ENCODE peak calls at places on chromosomes 13 and 19, in four cellular contexts. One of them, this sample, is unnamed.

GRCh38 chr19:17841810-17842662 is 5.7 kb downstream of the JAK3 start:
- DNase-seq in uterus: peak; percentile 76
- DNase-seq in upper lobe of left lung: peak; percentile 42
- DNase-seq in stomach: peak; percentile 86
- DNase-seq in this sample: peak; percentile 55

GRCh38 chr19:51450730-51451307 is 7.4 kb downstream of the SIGLEC8 start:
- DNase-seq in upper lobe of left lung: no peak
- DNase-seq in stomach: peak; percentile 17
- DNase-seq in uterus: no peak
- DNase-seq in this sample: no peak

GRCh38 chr13:48158290-48158689 is 63.4 kb upstream of the MED4 start:
- DNase-seq in upper lobe of left lung: peak; percentile 41
- DNase-seq in stomach: no peak
- DNase-seq in uterus: no peak
- DNase-seq in this sample: no peak

GRCh38 chr13:83692800-83693199 is 189.5 kb downstream of the SLITRK1 start:
- DNase-seq in uterus: no peak
- DNase-seq in upper lobe of left lung: no peak
- DNase-seq in stomach: no peak
- DNase-seq in this sample: no peak

GRCh38 chr13:100721885-100722512 is 47.4 kb upstream of the TMTC4 start:
- DNase-seq in stomach: peak; percentile 77
- DNase-seq in upper lobe of left lung: peak; percentile 30
- DNase-seq in uterus: no peak
- DNase-seq in this sample: peak; percentile 40

GRCh38 chr13:80386001-80386400 is 45.1 kb upstream of the SPRY2 start:
- DNase-seq in uterus: no peak
- DNase-seq in stomach: no peak
- DNase-seq in upper lobe of left lung: no peak
- DNase-seq in this sample: no peak

GRCh38 chr13:109593230-109593629 is 193.2 kb downstream of the IRS2 start:
- DNase-seq in upper lobe of left lung: no peak
- DNase-seq in uterus: no peak
- DNase-seq in stomach: no peak
- DNase-seq in this sample: no peak

GRCh38 chr13:112818040-112818697 is 128.3 kb downstream of the ATP11A start:
- DNase-seq in upper lobe of left lung: no peak
- DNase-seq in uterus: no peak
- DNase-seq in stomach: peak; percentile 10
- DNase-seq in this sample: no peak

GRCh38 chr13:50991624-50992610 is 82.3 kb downstream of the RNASEH2B start:
- DNase-seq in upper lobe of left lung: no peak
- DNase-seq in uterus: no peak
- DNase-seq in stomach: no peak
- DNase-seq in this sample: no peak

GRCh38 chr19:18424890-18425514 is 5.8 kb downstream of the SSBP4 start:
- DNase-seq in uterus: no peak
- DNase-seq in upper lobe of left lung: no peak
- DNase-seq in stomach: no peak
- DNase-seq in this sample: no peak

GRCh38 chr19:48565090-48565489 is 13.1 kb downstream of the SULT2B1 start:
- DNase-seq in stomach: no peak
- DNase-seq in upper lobe of left lung: no peak
- DNase-seq in uterus: no peak
- DNase-seq in this sample: no peak

GRCh38 chr13:32881074-32881791 is 135.0 kb upstream of the KL start:
- DNase-seq in upper lobe of left lung: no peak
- DNase-seq in uterus: peak; percentile 66
- DNase-seq in stomach: no peak
- DNase-seq in this sample: no peak

GRCh38 chr13:97574926-97575325 is 141.0 kb downstream of the RAP2A start:
- DNase-seq in uterus: no peak
- DNase-seq in stomach: no peak
- DNase-seq in upper lobe of left lung: no peak
- DNase-seq in this sample: no peak

GRCh38 chr13:23380534-23380933 is 53.0 kb downstream of the SACS start:
- DNase-seq in uterus: no peak
- DNase-seq in stomach: no peak
- DNase-seq in upper lobe of left lung: no peak
- DNase-seq in this sample: no peak

GRCh38 chr13:98324105-98324504 is 147.0 kb upstream of the RNF113B start:
- DNase-seq in stomach: no peak
- DNase-seq in uterus: no peak
- DNase-seq in upper lobe of left lung: no peak
- DNase-seq in this sample: no peak

GRCh38 chr13:108495686-108496363 is 133.6 kb upstream of the MYO16 start:
- DNase-seq in stomach: no peak
- DNase-seq in upper lobe of left lung: no peak
- DNase-seq in uterus: no peak
- DNase-seq in this sample: no peak

GRCh38 chr19:16134510-16134909 is 9.0 kb upstream of the HSH2D start:
- DNase-seq in upper lobe of left lung: no peak
- DNase-seq in uterus: no peak
- DNase-seq in stomach: no peak
- DNase-seq in this sample: no peak

GRCh38 chr13:111095031-111095840 is 19.9 kb upstream of the ARHGEF7 start:
- DNase-seq in upper lobe of left lung: no peak
- DNase-seq in uterus: no peak
- DNase-seq in stomach: no peak
- DNase-seq in this sample: peak; percentile 69

GRCh38 chr13:105442941-105443340 is 1092.5 kb downstream of the EFNB2 start:
- DNase-seq in uterus: no peak
- DNase-seq in stomach: no peak
- DNase-seq in upper lobe of left lung: no peak
- DNase-seq in this sample: no peak

GRCh38 chr13:23817136-23817535 is 72.1 kb downstream of the MIPEP start:
- DNase-seq in upper lobe of left lung: no peak
- DNase-seq in stomach: no peak
- DNase-seq in uterus: no peak
- DNase-seq in this sample: no peak

GRCh38 chr13:109743706-109744453 is 42.5 kb downstream of the IRS2 start:
- DNase-seq in uterus: peak; percentile 24
- DNase-seq in upper lobe of left lung: no peak
- DNase-seq in stomach: no peak
- DNase-seq in this sample: no peak

GRCh38 chr19:7480222-7480974 is 8.4 kb downstream of the PEX11G start:
- DNase-seq in stomach: no peak
- DNase-seq in uterus: no peak
- DNase-seq in upper lobe of left lung: no peak
- DNase-seq in this sample: no peak

GRCh38 chr19:13262450-13262849 is 112.2 kb downstream of the IER2 start:
- DNase-seq in upper lobe of left lung: no peak
- DNase-seq in stomach: no peak
- DNase-seq in uterus: no peak
- DNase-seq in this sample: no peak

GRCh38 chr19:19385900-19386339 is 19.6 kb upstream of the GATAD2A start:
- DNase-seq in upper lobe of left lung: peak; percentile 72
- DNase-seq in uterus: no peak
- DNase-seq in stomach: no peak
- DNase-seq in this sample: no peak

GRCh38 chr19:57406516-57407123 is 4.3 kb upstream of the ZNF17 start:
- DNase-seq in stomach: peak; percentile 34
- DNase-seq in upper lobe of left lung: peak; percentile 63
- DNase-seq in uterus: peak; percentile 28
- DNase-seq in this sample: peak; percentile 86

GRCh38 chr13:59734393-59734792 is 429.3 kb downstream of the DIAPH3 start:
- DNase-seq in upper lobe of left lung: no peak
- DNase-seq in stomach: no peak
- DNase-seq in uterus: no peak
- DNase-seq in this sample: no peak

GRCh38 chr13:74444161-74444571 is 310.0 kb upstream of the KLF12 start:
- DNase-seq in stomach: no peak
- DNase-seq in upper lobe of left lung: no peak
- DNase-seq in uterus: no peak
- DNase-seq in this sample: no peak

GRCh38 chr19:46372901-46373572 is 26.1 kb downstream of the PPP5C start:
- DNase-seq in upper lobe of left lung: no peak
- DNase-seq in stomach: no peak
- DNase-seq in uterus: no peak
- DNase-seq in this sample: peak; percentile 28

GRCh38 chr19:15452111-15453047 is 2.6 kb upstream of the WIZ start:
- DNase-seq in uterus: peak; percentile 91
- DNase-seq in stomach: peak; percentile 91
- DNase-seq in upper lobe of left lung: peak; percentile 86
- DNase-seq in this sample: peak; percentile 78

GRCh38 chr19:35446194-35446593 is 1.9 kb upstream of the FFAR2 start:
- DNase-seq in stomach: no peak
- DNase-seq in uterus: no peak
- DNase-seq in upper lobe of left lung: no peak
- DNase-seq in this sample: no peak

GRCh38 chr13:68995972-68996670 is 1111.5 kb upstream of the ATXN8OS start:
- DNase-seq in upper lobe of left lung: no peak
- DNase-seq in uterus: no peak
- DNase-seq in stomach: no peak
- DNase-seq in this sample: no peak

GRCh38 chr13:22454586-22454985 is 726.2 kb upstream of the SGCG start:
- DNase-seq in uterus: no peak
- DNase-seq in upper lobe of left lung: no peak
- DNase-seq in stomach: no peak
- DNase-seq in this sample: no peak

GRCh38 chr19:19270749-19271571 is 2.1 kb downstream of the TM6SF2 start:
- DNase-seq in stomach: no peak
- DNase-seq in uterus: no peak
- DNase-seq in upper lobe of left lung: no peak
- DNase-seq in this sample: no peak

GRCh38 chr19:40147338-40147692 is 43.9 kb upstream of the MAP3K10 start:
- DNase-seq in uterus: no peak
- DNase-seq in stomach: no peak
- DNase-seq in upper lobe of left lung: no peak
- DNase-seq in this sample: no peak

GRCh38 chr19:54209748-54210494 is 9.3 kb downstream of the RPS9 start:
- DNase-seq in uterus: peak; percentile 80
- DNase-seq in upper lobe of left lung: peak; percentile 95
- DNase-seq in stomach: peak; percentile 97
- DNase-seq in this sample: peak; percentile 93

GRCh38 chr19:16876904-16877361 is 11.9 kb upstream of the F2RL3 start:
- DNase-seq in stomach: no peak
- DNase-seq in uterus: no peak
- DNase-seq in upper lobe of left lung: no peak
- DNase-seq in this sample: peak; percentile 27

GRCh38 chr19:34555447-34555846 is 73.9 kb downstream of the WTIP start:
- DNase-seq in uterus: no peak
- DNase-seq in upper lobe of left lung: no peak
- DNase-seq in stomach: no peak
- DNase-seq in this sample: no peak

GRCh38 chr19:34926685-34927375 is at the start of gene ZNF30:
- DNase-seq in uterus: peak; percentile 89
- DNase-seq in stomach: peak; percentile 91
- DNase-seq in upper lobe of left lung: peak; percentile 93
- DNase-seq in this sample: peak; percentile 96

GRCh38 chr19:50513746-50514345 is at the start of gene ASPDH:
- DNase-seq in upper lobe of left lung: no peak
- DNase-seq in stomach: no peak
- DNase-seq in uterus: no peak
- DNase-seq in this sample: no peak

GRCh38 chr19:4326837-4327251 is 11.8 kb downstream of the STAP2 start:
- DNase-seq in uterus: no peak
- DNase-seq in stomach: no peak
- DNase-seq in upper lobe of left lung: no peak
- DNase-seq in this sample: no peak

GRCh38 chr19:4327877-4328242 is 10.8 kb downstream of the STAP2 start:
- DNase-seq in uterus: no peak
- DNase-seq in upper lobe of left lung: no peak
- DNase-seq in stomach: no peak
- DNase-seq in this sample: no peak

GRCh38 chr19:4327252-4327876 is 11.3 kb downstream of the STAP2 start:
- DNase-seq in uterus: peak; percentile 69
- DNase-seq in stomach: peak; percentile 86
- DNase-seq in upper lobe of left lung: peak; percentile 77
- DNase-seq in this sample: peak; percentile 76

GRCh38 chr19:4329858-4330257 is 8.8 kb downstream of the STAP2 start:
- DNase-seq in upper lobe of left lung: no peak
- DNase-seq in stomach: no peak
- DNase-seq in uterus: no peak
- DNase-seq in this sample: no peak

GRCh38 chr19:4328243-4328990 is 10.2 kb downstream of the STAP2 start:
- DNase-seq in uterus: peak; percentile 90
- DNase-seq in upper lobe of left lung: peak; percentile 89
- DNase-seq in stomach: peak; percentile 96
- DNase-seq in this sample: peak; percentile 88
- TF ChIP-seq POLR2A in uterus: peak; percentile 64
- TF ChIP-seq POLR2A in upper lobe of left lung: no peak
- TF ChIP-seq POLR2A in stomach: no peak
- TF ChIP-seq POLR2A in this sample: no peak

GRCh38 chr13:49890376-49890775 is 45.8 kb downstream of the SPRYD7 start:
- DNase-seq in uterus: no peak
- DNase-seq in upper lobe of left lung: no peak
- DNase-seq in stomach: no peak
- DNase-seq in this sample: no peak
- H3K4me3 ChIP-seq in uterus: no peak overlapping the region
- H3K4me3 ChIP-seq in upper lobe of left lung: no peak overlapping the region
- H3K4me3 ChIP-seq in stomach: no peak overlapping the region
- H3K4me3 ChIP-seq in this sample: no peak overlapping the region

GRCh38 chr13:46552888-46553520 is at the start of gene LRCH1:
- DNase-seq in upper lobe of left lung: peak; percentile 92
- DNase-seq in stomach: peak; percentile 90
- DNase-seq in uterus: peak; percentile 87
- DNase-seq in this sample: peak; percentile 87
- TF ChIP-seq POLR2A in upper lobe of left lung: no peak
- TF ChIP-seq POLR2A in stomach: no peak
- TF ChIP-seq POLR2A in uterus: no peak
- TF ChIP-seq POLR2A in this sample: no peak

GRCh38 chr13:73179906-73180305 is 121.1 kb downstream of the KLF5 start:
- DNase-seq in stomach: no peak
- DNase-seq in upper lobe of left lung: no peak
- DNase-seq in uterus: no peak
- DNase-seq in this sample: no peak

GRCh38 chr13:73174521-73175010 is 115.8 kb downstream of the KLF5 start:
- DNase-seq in upper lobe of left lung: no peak
- DNase-seq in stomach: no peak
- DNase-seq in uterus: no peak
- DNase-seq in this sample: no peak

GRCh38 chr13:73173160-73173905 is 114.5 kb downstream of the KLF5 start:
- DNase-seq in upper lobe of left lung: no peak
- DNase-seq in uterus: no peak
- DNase-seq in stomach: no peak
- DNase-seq in this sample: no peak

GRCh38 chr13:73177911-73178565 is 119.2 kb downstream of the KLF5 start:
- DNase-seq in stomach: peak; percentile 47
- DNase-seq in uterus: no peak
- DNase-seq in upper lobe of left lung: no peak
- DNase-seq in this sample: no peak

DNA sequence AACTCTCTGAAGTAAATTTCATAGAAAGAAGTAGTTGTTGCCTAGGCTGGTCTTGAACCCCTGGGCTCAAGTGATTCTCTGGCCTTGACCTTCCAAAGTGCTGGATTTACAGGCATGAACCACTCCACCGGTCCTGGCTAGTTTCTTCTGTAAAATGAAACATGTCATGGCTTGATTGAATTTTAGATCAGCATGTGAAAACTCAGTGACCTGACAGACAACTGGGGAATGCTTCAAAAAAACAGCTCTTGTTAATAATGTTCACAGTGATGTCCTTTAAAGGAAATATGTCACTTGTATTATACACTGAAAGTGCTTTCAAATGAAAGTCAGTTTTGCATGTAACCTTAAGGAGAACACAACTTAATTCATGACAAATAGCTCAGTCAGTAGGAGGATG is 118.2 kb downstream of the KLF5 start:
- DNase-seq in stomach: no peak
- DNase-seq in upper lobe of left lung: no peak
- DNase-seq in uterus: no peak
- DNase-seq in this sample: no peak
- H3K4me3 ChIP-seq in stomach: no peak overlapping the region
- H3K4me3 ChIP-seq in upper lobe of left lung: no peak overlapping the region
- H3K4me3 ChIP-seq in uterus: no peak overlapping the region
- H3K4me3 ChIP-seq in this sample: no peak overlapping the region